ENCODE peak calls at places on chromosomes 3 and 15, in five cellular contexts. V is IMR-90, U is fibroblast of lung, I is HFF-Myc, W is lower lobe of right lung. M is an unnamed sample.

GRCh38 chr15:101534376-101534970 is 45.0 kb upstream of the PCSK6 start:
- DNase-seq in V (no peak), U (no peak), I (no peak), W (no peak), M (no peak)

GRCh38 chr3:45985532-45986302 is 9.9 kb downstream of the FYCO1 start:
- DNase-seq in V (peak), U (no peak), I (no peak), W (no peak), M (no peak)

GRCh38 chr15:58282060-58282708 is 144.0 kb downstream of the AQP9 start:
- DNase-seq in V (no peak), U (no peak), I (peak), W (no peak), M (peak)

GRCh38 chr15:63447277-63447676 is 57.1 kb upstream of the USP3 start:
- DNase-seq in V (no peak), U (no peak), I (no peak), W (no peak), M (no peak)

GRCh38 chr3:50265988-50266387 is 3.0 kb upstream of the SEMA3B start:
- DNase-seq in V (no peak), U (no peak), I (no peak), W (no peak), M (no peak)

GRCh38 chr15:41934843-41935242 is 37.5 kb downstream of the EHD4 start:
- DNase-seq in V (no peak), U (peak), I (no peak), W (peak), M (no peak)

GRCh38 chr3:20380310-20380709 is 194.3 kb upstream of the SGO1 start:
- DNase-seq in V (no peak), U (no peak), I (no peak), W (no peak), M (no peak)

GRCh38 chr15:66995257-66995656 is 70.1 kb upstream of the SMAD3 start:
- DNase-seq in V (peak), U (peak), I (no peak), W (no peak), M (no peak)

GRCh38 chr3:87109431-87109830 is 117.7 kb upstream of the CHMP2B start:
- DNase-seq in V (no peak), U (no peak), I (no peak), W (no peak), M (no peak)

GRCh38 chr3:188697127-188697526 is 474.6 kb upstream of the TPRG1 start:
- DNase-seq in V (no peak), U (no peak), I (no peak), W (no peak), M (no peak)

GRCh38 chr15:27670481-27670880 is 428.6 kb downstream of the OCA2 start:
- DNase-seq in V (no peak), U (no peak), I (no peak), W (no peak), M (no peak)

GRCh38 chr3:172397716-172398405 is 50.4 kb downstream of the GHSR start:
- DNase-seq in V (peak), U (peak), I (peak), W (no peak), M (no peak)

GRCh38 chr3:123636431-123636841 is 51.6 kb upstream of the HACD2 start:
- DNase-seq in V (no peak), U (no peak), I (no peak), W (no peak), M (no peak)

GRCh38 chr3:193688845-193689714 is 96.1 kb downstream of the OPA1 start:
- DNase-seq in V (no peak), U (no peak), I (no peak), W (no peak), M (no peak)

GRCh38 chr3:94291686-94292085 is 228.8 kb downstream of the NSUN3 start:
- DNase-seq in V (no peak), U (peak), I (no peak), W (no peak), M (no peak)

GRCh38 chr15:31402511-31403056 is 75.9 kb downstream of the KLF13 start:
- DNase-seq in V (peak), U (no peak), I (no peak), W (no peak), M (no peak)

GRCh38 chr3:33437556-33438283 is 2.5 kb downstream of the UBP1 start:
- DNase-seq in V (peak), U (peak), I (no peak), W (no peak), M (no peak)

GRCh38 chr3:187744169-187745151 is 808 bp downstream of the BCL6 start:
- DNase-seq in V (peak), U (peak), I (no peak), W (peak), M (peak)

GRCh38 chr3:30245805-30246622 is 360.4 kb upstream of the TGFBR2 start:
- DNase-seq in V (no peak), U (no peak), I (no peak), W (no peak), M (no peak)

GRCh38 chr15:55016225-55016624 is 180.5 kb downstream of the RSL24D1 start:
- DNase-seq in V (no peak), U (no peak), I (no peak), W (no peak), M (no peak)

DNA sequence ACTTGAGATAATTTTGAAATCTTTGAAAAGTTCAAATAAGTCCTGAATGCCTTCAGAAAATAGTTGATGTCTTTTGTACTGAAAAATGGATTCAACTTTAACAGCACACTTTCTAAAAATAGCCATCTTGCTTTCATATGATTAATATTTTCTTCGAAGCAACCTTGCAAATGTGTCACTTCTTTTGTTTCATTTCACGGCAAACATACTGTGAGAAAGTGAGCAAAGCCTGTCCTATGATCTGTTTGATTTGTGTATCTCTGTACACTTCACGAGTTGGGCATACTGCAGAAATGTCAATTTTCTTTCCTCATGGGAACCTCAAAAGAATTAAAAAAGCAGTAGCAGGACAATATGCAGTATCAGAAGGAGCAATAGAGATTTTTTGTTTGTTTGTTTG is 571.8 kb downstream of the NAALADL2 start:
- DNase-seq in V (no peak), U (peak), I (no peak), W (no peak), M (no peak)
- TF ChIP-seq CTCF in V (no peak), U (no peak), I (no peak), W (no peak), M (no peak)

GRCh38 chr3:72791132-72791531 is 57.1 kb downstream of the SHQ1 start:
- DNase-seq in V (no peak), U (peak), I (no peak), W (no peak), M (no peak)
- TF ChIP-seq CTCF in V (no peak), U (no peak), I (no peak), W (no peak), M (no peak)

GRCh38 chr3:151838574-151839312 is 24.8 kb downstream of the AADAC start:
- DNase-seq in V (peak), U (peak), I (peak), W (no peak), M (peak)

GRCh38 chr3:151837057-151837456 is 23.1 kb downstream of the AADAC start:
- DNase-seq in V (peak), U (peak), I (peak), W (no peak), M (peak)

GRCh38 chr3:151835751-151836550 is 22.0 kb downstream of the AADAC start:
- DNase-seq in V (peak), U (peak), I (peak), W (no peak), M (peak)

GRCh38 chr3:151841801-151842200 is 27.9 kb downstream of the AADAC start:
- DNase-seq in V (peak), U (peak), I (no peak), W (no peak), M (no peak)

GRCh38 chr3:151839313-151839631 is 25.4 kb downstream of the AADAC start:
- DNase-seq in V (no peak), U (no peak), I (no peak), W (no peak), M (no peak)
- TF ChIP-seq CTCF in V (no peak), U (no peak), I (no peak), W (peak), M (no peak)

DNA sequence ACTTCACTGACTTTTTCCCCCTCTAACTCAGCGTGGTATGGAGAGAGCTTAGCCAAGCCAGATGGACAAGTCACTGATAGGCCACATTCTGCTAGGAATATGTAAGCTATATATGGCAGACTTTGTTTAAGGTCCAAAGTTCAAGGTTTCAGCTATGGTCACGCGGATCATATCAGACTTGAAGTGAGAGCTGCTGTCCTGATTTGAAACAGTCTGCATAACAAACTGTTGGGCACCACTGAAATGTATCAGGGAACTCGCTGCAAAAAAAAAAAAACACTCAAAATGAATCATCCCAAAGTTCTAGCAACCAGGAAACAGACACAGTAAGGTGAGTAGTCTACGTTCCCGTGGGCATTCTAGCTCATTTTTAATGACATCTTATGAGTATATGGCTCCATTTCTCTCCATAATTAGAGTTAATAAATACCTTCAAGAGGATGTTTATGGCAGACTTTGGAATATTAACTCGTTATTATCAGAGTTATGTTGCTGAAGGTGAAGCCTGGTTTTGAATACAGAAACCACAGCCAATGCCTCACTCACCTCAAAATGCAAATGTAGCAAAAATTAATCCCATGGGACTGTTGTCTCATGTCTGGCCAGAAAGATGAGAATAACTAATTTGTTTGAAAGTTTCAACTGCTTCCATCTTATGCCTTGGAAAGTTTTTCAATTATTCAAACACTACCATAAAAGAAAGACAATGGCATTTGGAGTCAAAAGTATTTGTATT is 12.3 kb downstream of the DPH3 start:
- DNase-seq in V (no peak), U (no peak), I (no peak), W (no peak), M (no peak)
- TF ChIP-seq CTCF in V (no peak), U (no peak), I (no peak), W (no peak), M (no peak)

M was measured in HL-60.